ENCODE peak calls at places on chromosome 11, in nine cellular contexts. K, U, P, H, Q, L, O, Y and G are unnamed samples.

GRCh38 chr11:76803811-76804600 is 20.9 kb downstream of the TSKU start:
- DNase-seq in K (peak), U (no peak), P (no peak), H (no peak), Q (peak), L (no peak), O (no peak), Y (peak), G (no peak)

GRCh38 chr11:97667057-97667456 is 1277.2 kb downstream of the JRKL start:
- DNase-seq in K (no peak), U (no peak), P (no peak), H (no peak), Q (no peak), L (no peak), O (no peak), Y (no peak), G (no peak)

GRCh38 chr11:20363500-20364411 is at the start of gene HTATIP2:
- DNase-seq in K (peak), U (peak), P (peak), H (no peak), Q (no peak), L (peak), O (peak), Y (peak), G (no peak)

GRCh38 chr11:497565-498296 is 9.3 kb downstream of the RNH1 start:
- DNase-seq in K (no peak), U (no peak), P (no peak), H (no peak), Q (no peak), L (no peak), O (no peak), Y (no peak), G (no peak)

GRCh38 chr11:9222654-9223053 is 42.5 kb downstream of the DENND5A start:
- DNase-seq in K (no peak), U (no peak), P (no peak), H (no peak), Q (no peak), L (no peak), O (no peak), Y (no peak), G (no peak)

GRCh38 chr11:78379039-78379670 is 38.5 kb downstream of the GAB2 start:
- DNase-seq in K (no peak), U (peak), P (no peak), H (no peak), Q (peak), L (no peak), O (no peak), Y (no peak), G (no peak)

GRCh38 chr11:76656571-76657081 is 13.9 kb downstream of the LRRC32 start:
- DNase-seq in K (no peak), U (no peak), P (no peak), H (no peak), Q (no peak), L (no peak), O (no peak), Y (no peak), G (no peak)

GRCh38 chr11:35035894-35036408 is 103.0 kb upstream of the CD44 start:
- DNase-seq in K (peak), U (no peak), P (no peak), H (peak), Q (peak), L (peak), O (no peak), Y (peak), G (peak)

GRCh38 chr11:36389006-36389405 is 92.9 kb downstream of the PRR5L start:
- DNase-seq in K (no peak), U (no peak), P (no peak), H (no peak), Q (no peak), L (no peak), O (no peak), Y (no peak), G (no peak)

GRCh38 chr11:92342886-92343285 is 118.3 kb downstream of the FAT3 start:
- DNase-seq in K (no peak), U (peak), P (no peak), H (no peak), Q (no peak), L (no peak), O (no peak), Y (no peak), G (no peak)

GRCh38 chr11:12441081-12441801 is 63.9 kb downstream of the PARVA start:
- DNase-seq in K (no peak), U (no peak), P (no peak), H (peak), Q (peak), L (no peak), O (no peak), Y (peak), G (no peak)

GRCh38 chr11:64531906-64532312 is 59.1 kb upstream of the SLC22A12 start:
- DNase-seq in K (no peak), U (peak), P (no peak), H (no peak), Q (no peak), L (no peak), O (no peak), Y (no peak), G (no peak)

GRCh38 chr11:76162336-76163288 is 43.7 kb downstream of the WNT11 start:
- DNase-seq in K (no peak), U (no peak), P (no peak), H (no peak), Q (no peak), L (no peak), O (no peak), Y (no peak), G (no peak)

GRCh38 chr11:72460091-72460647 is 25.8 kb upstream of the CLPB start:
- DNase-seq in K (no peak), U (no peak), P (no peak), H (no peak), Q (no peak), L (no peak), O (no peak), Y (no peak), G (no peak)

GRCh38 chr11:118152552-118153471 is at the start of gene SCN4B:
- DNase-seq in K (peak), U (peak), P (peak), H (no peak), Q (peak), L (peak), O (peak), Y (peak), G (no peak)

GRCh38 chr11:99368579-99368978 is 347.8 kb downstream of the CNTN5 start:
- DNase-seq in K (peak), U (no peak), P (no peak), H (peak), Q (no peak), L (no peak), O (no peak), Y (peak), G (no peak)

GRCh38 chr11:57353024-57353423 is 14.9 kb downstream of the P2RX3 start:
- DNase-seq in K (no peak), U (no peak), P (no peak), H (no peak), Q (no peak), L (no peak), O (no peak), Y (no peak), G (no peak)

GRCh38 chr11:61083601-61084147 is 18.6 kb upstream of the CD5 start:
- DNase-seq in K (no peak), U (no peak), P (no peak), H (no peak), Q (no peak), L (no peak), O (no peak), Y (no peak), G (no peak)

GRCh38 chr11:6321356-6321755 is 1.1 kb upstream of the CAVIN3 start:
- DNase-seq in K (no peak), U (no peak), P (no peak), H (no peak), Q (no peak), L (no peak), O (no peak), Y (no peak), G (no peak)

GRCh38 chr11:121366970-121367369 is 74.4 kb downstream of the SC5D start:
- DNase-seq in K (no peak), U (peak), P (no peak), H (no peak), Q (no peak), L (no peak), O (no peak), Y (no peak), G (no peak)

GRCh38 chr11:58562375-58562800 is 13.3 kb downstream of the LPXN start:
- DNase-seq in K (no peak), U (no peak), P (no peak), H (no peak), Q (no peak), L (no peak), O (no peak), Y (no peak), G (no peak)

GRCh38 chr11:18235935-18236334 is 667 bp downstream of the SAA4 start:
- DNase-seq in K (no peak), U (no peak), P (no peak), H (no peak), Q (no peak), L (no peak), O (no peak), Y (no peak), G (no peak)
- TF ChIP-seq CTCF in K (no peak), U (no peak), P (no peak), H (no peak), Q (no peak), L (no peak), O (no peak), Y (no peak), G (no peak)

DNA sequence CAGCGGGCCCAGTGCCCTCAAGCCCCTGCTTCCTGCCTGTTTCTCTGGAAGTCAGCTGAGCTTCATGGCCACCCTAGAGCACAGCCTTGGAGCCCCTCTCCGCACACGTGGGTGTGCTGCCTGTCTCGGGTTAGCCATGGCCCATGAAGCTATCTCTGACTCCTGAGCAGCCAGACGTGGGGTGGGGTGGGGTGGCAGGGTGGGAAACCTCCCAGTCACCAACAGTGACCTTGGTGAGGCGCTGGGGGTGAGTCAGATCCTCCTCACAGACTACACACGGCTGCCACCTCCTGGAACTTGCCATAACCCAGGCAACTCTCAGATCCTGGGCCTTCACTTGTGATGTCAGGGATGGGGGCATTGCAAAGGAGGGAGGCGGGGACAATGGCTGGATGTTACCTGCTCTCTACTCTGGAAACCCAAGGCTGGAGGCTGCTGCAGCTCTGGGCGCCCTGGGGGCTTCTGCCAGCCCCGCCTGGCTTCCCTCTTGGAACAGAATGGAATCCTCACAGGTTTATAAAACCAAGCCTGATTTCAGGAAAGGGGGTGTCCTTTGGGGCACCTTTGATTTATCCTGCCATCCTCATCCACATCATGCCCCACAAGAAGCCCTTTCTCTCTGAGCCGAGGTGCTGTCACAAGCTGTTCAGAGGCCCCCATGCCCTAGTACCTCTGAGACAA is 88.4 kb downstream of the SNX19 start:
- DNase-seq in K (peak), U (peak), P (peak), H (no peak), Q (peak), L (peak), O (peak), Y (peak), G (no peak)
- TF ChIP-seq CTCF in K (peak), U (peak), P (peak), H (peak), Q (peak), L (peak), O (peak), Y (peak), G (peak)

DNA sequence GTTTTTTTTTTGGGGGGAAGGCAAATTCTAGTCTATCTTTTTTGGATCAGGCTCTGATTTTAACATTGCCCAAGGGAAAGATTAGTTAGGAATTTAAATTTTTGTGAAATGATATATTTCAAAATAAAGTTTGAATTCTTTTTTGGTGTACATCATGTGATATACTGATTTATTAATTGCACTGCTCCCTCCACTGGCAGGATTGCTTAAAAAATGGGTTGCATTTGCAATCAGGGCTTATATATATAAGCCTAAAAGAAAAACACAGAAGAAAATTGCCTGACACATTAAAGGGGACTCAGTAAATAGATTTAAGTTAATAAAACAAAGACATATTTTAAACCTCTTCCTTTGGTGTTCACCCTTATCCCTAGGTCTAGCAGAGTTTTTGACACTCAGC is 1.2 kb downstream of the DYNC2H1 start:
- DNase-seq in K (peak), U (no peak), P (no peak), H (peak), Q (peak), L (peak), O (no peak), Y (peak), G (peak)
- TF ChIP-seq CTCF in K (peak), U (peak), P (peak), H (peak), Q (peak), L (peak), O (no peak), Y (peak), G (peak)

GRCh38 chr11:83990160-83990733 is 704.1 kb upstream of the CCDC90B start:
- DNase-seq in K (no peak), U (no peak), P (no peak), H (no peak), Q (no peak), L (no peak), O (no peak), Y (no peak), G (no peak)
- TF ChIP-seq CTCF in K (no peak), U (no peak), P (no peak), H (no peak), Q (no peak), L (no peak), O (no peak), Y (no peak), G (no peak)

GRCh38 chr11:133162228-133162627 is 370.1 kb downstream of the OPCML start:
- DNase-seq in K (no peak), U (no peak), P (no peak), H (no peak), Q (no peak), L (no peak), O (no peak), Y (no peak), G (no peak)

GRCh38 chr11:133153031-133153430 is 379.3 kb downstream of the OPCML start:
- DNase-seq in K (no peak), U (no peak), P (no peak), H (no peak), Q (no peak), L (no peak), O (no peak), Y (no peak), G (no peak)

GRCh38 chr11:133160754-133161153 is 371.5 kb downstream of the OPCML start:
- DNase-seq in K (no peak), U (no peak), P (no peak), H (no peak), Q (no peak), L (no peak), O (no peak), Y (no peak), G (no peak)

DNA sequence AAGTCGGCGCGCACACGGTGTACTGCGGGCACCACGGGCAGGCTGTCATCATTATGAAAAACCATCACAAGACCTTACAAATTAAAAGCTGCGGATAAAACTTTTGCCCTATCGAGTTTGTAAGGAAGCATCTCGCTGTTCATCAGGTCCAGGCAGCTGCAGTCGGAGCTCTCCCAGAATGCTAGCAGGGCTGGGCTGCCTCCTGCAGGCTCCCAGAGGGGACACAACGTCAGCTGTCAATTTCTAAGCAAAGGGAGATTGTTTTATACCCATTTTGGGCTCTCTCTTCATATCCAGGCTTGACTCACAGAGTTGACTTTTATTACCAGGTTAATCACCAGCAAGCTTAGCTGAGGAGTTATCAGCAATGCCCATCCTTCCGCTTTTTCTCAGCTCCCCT is 375.1 kb downstream of the OPCML start:
- DNase-seq in K (no peak), U (peak), P (no peak), H (no peak), Q (no peak), L (no peak), O (no peak), Y (no peak), G (no peak)
- TF ChIP-seq CTCF in K (no peak), U (no peak), P (peak), H (no peak), Q (no peak), L (no peak), O (peak), Y (no peak), G (no peak)

GRCh38 chr11:114250180-114250579 is 46.0 kb upstream of the NNMT start:
- DNase-seq in K (no peak), U (no peak), P (no peak), H (no peak), Q (no peak), L (no peak), O (no peak), Y (no peak), G (no peak)

GRCh38 chr11:114253771-114254170 is 42.4 kb upstream of the NNMT start:
- DNase-seq in K (no peak), U (no peak), P (no peak), H (no peak), Q (no peak), L (no peak), O (no peak), Y (no peak), G (no peak)

GRCh38 chr11:114254571-114255146 is 41.5 kb upstream of the NNMT start:
- DNase-seq in K (no peak), U (no peak), P (no peak), H (no peak), Q (no peak), L (no peak), O (no peak), Y (no peak), G (no peak)

GRCh38 chr11:114250993-114251796 is 45.0 kb upstream of the NNMT start:
- DNase-seq in K (no peak), U (no peak), P (no peak), H (no peak), Q (no peak), L (no peak), O (no peak), Y (no peak), G (no peak)

GRCh38 chr11:114251797-114252327 is 44.3 kb upstream of the NNMT start:
- DNase-seq in K (no peak), U (no peak), P (no peak), H (no peak), Q (no peak), L (no peak), O (peak), Y (no peak), G (no peak)
- TF ChIP-seq CTCF in K (no peak), U (no peak), P (no peak), H (no peak), Q (no peak), L (no peak), O (peak), Y (no peak), G (no peak)

GRCh38 chr11:32331098-32331497 is 104.2 kb downstream of the WT1 start:
- DNase-seq in K (peak), U (no peak), P (no peak), H (peak), Q (peak), L (no peak), O (no peak), Y (peak), G (no peak)

GRCh38 chr11:32331792-32332191 is 103.5 kb downstream of the WT1 start:
- DNase-seq in K (no peak), U (no peak), P (no peak), H (no peak), Q (no peak), L (no peak), O (no peak), Y (no peak), G (no peak)

GRCh38 chr11:32333335-32333991 is 101.9 kb downstream of the WT1 start:
- DNase-seq in K (peak), U (peak), P (no peak), H (peak), Q (peak), L (peak), O (peak), Y (peak), G (no peak)

GRCh38 chr11:32332990-32333334 is 102.4 kb downstream of the WT1 start:
- DNase-seq in K (no peak), U (no peak), P (no peak), H (no peak), Q (no peak), L (no peak), O (no peak), Y (no peak), G (no peak)

GRCh38 chr11:32334822-32335221 is 100.5 kb downstream of the WT1 start:
- DNase-seq in K (no peak), U (no peak), P (peak), H (no peak), Q (no peak), L (no peak), O (no peak), Y (no peak), G (no peak)
- TF ChIP-seq CTCF in K (peak), U (peak), P (peak), H (no peak), Q (peak), L (peak), O (peak), Y (peak), G (peak)